ENCODE peak calls at places on chromosomes 6 and 20, in five cellular contexts. T is MCF 10A; P is activated effector memory CD4-positive, alpha-beta T cell treated with anti-CD3 and anti-CD28 coated beads, Interleukin-2, amount 50 U/mL, for 16 hours; C is KG1; S is tibial nerve. N is an unnamed sample.

GRCh38 chr6:145206247-145206907 is 528.9 kb downstream of the EPM2A start:
- DNase-seq in T (no peak), P (no peak), C (no peak), S (no peak), N (no peak)

GRCh38 chr20:62740286-62741141 is 31.9 kb downstream of the NTSR1 start:
- DNase-seq in T (peak; percentile 96), P (peak; percentile 94), C (peak; percentile 96), S (no peak), N (no peak)

GRCh38 chr6:153705429-153705828 is 333.6 kb upstream of the OPRM1 start:
- DNase-seq in T (no peak), P (no peak), C (no peak), S (no peak), N (no peak)

GRCh38 chr20:40826699-40827098 is 137.7 kb upstream of the MAFB start:
- DNase-seq in T (no peak), P (no peak), C (no peak), S (no peak), N (no peak)

GRCh38 chr20:36162272-36162966 is 7.9 kb downstream of the EPB41L1 start:
- DNase-seq in T (no peak), P (no peak), C (no peak), S (no peak), N (no peak)

GRCh38 chr6:50187212-50188055 is 137.7 kb upstream of the DEFB112 start:
- DNase-seq in T (no peak), P (no peak), C (no peak), S (no peak), N (no peak)

GRCh38 chr20:18428490-18429173 is 38.2 kb downstream of the DZANK1 start:
- DNase-seq in T (peak; percentile 80), P (no peak), C (no peak), S (no peak), N (no peak)

GRCh38 chr20:49630396-49630951 is 62.5 kb upstream of the PTGIS start:
- DNase-seq in T (no peak), P (no peak), C (no peak), S (no peak), N (no peak)

GRCh38 chr6:126873351-126873750 is 245.1 kb upstream of the RSPO3 start:
- DNase-seq in T (no peak), P (no peak), C (no peak), S (no peak), N (no peak)

GRCh38 chr6:109165392-109165964 is 70.2 kb downstream of the CEP57L1 start:
- DNase-seq in T (peak; percentile 46), P (no peak), C (no peak), S (no peak), N (no peak)

GRCh38 chr20:34390769-34391447 is 27.8 kb downstream of the ITCH start:
- DNase-seq in T (peak; percentile 95), P (peak; percentile 78), C (no peak), S (no peak), N (peak; percentile 40)

GRCh38 chr6:46419576-46420002 is 71.7 kb downstream of the RCAN2 start:
- DNase-seq in T (peak; percentile 78), P (no peak), C (peak; percentile 39), S (peak; percentile 33), N (peak; percentile 16)

GRCh38 chr20:47456041-47456537 is 45.6 kb upstream of the NCOA3 start:
- DNase-seq in T (no peak), P (no peak), C (no peak), S (no peak), N (no peak)

GRCh38 chr20:49297605-49298530 is 20.0 kb upstream of the ZNFX1 start:
- DNase-seq in T (no peak), P (no peak), C (peak; percentile 56), S (no peak), N (no peak)

GRCh38 chr6:16769986-16770376 is 8.7 kb upstream of the ATXN1 start:
- DNase-seq in T (no peak), P (no peak), C (no peak), S (no peak), N (no peak)

GRCh38 chr6:21753571-21754108 is 160.1 kb downstream of the SOX4 start:
- DNase-seq in T (no peak), P (no peak), C (no peak), S (no peak), N (no peak)

GRCh38 chr6:152155792-152156191 is 348.3 kb downstream of the ESR1 start:
- DNase-seq in T (no peak), P (no peak), C (no peak), S (no peak), N (no peak)

GRCh38 chr20:60572991-60573390 is 614.8 kb downstream of the CDH26 start:
- DNase-seq in T (no peak), P (no peak), C (no peak), S (no peak), N (no peak)

GRCh38 chr6:89690944-89691324 is 52.4 kb upstream of the LYRM2 start:
- DNase-seq in T (no peak), P (no peak), C (no peak), S (no peak), N (no peak)

GRCh38 chr6:151620179-151620578 is 126.4 kb downstream of the CCDC170 start:
- DNase-seq in T (no peak), P (no peak), C (no peak), S (no peak), N (no peak)

GRCh38 chr6:39929733-39930461 is 4.4 kb downstream of the MOCS1 start:
- DNase-seq in T (no peak), P (no peak), C (no peak), S (no peak), N (no peak)

GRCh38 chr6:14804001-14804401 is 441.9 kb upstream of the JARID2 start:
- DNase-seq in T (peak; percentile 69), P (no peak), C (no peak), S (no peak), N (no peak)

GRCh38 chr6:47936820-47937219 is 155.0 kb downstream of the OPN5 start:
- DNase-seq in T (no peak), P (no peak), C (no peak), S (no peak), N (no peak)

GRCh38 chr6:74578339-74578738 is 627.5 kb downstream of the COL12A1 start:
- DNase-seq in T (peak; percentile 21), P (no peak), C (no peak), S (no peak), N (no peak)

GRCh38 chr20:33373735-33374605 is 27.3 kb downstream of the CDK5RAP1 start:
- DNase-seq in T (peak; percentile 57), P (no peak), C (no peak), S (no peak), N (no peak)

GRCh38 chr6:43742285-43742684 is 27.7 kb upstream of the VEGFA start:
- DNase-seq in T (no peak), P (peak; percentile 39), C (no peak), S (no peak), N (no peak)

GRCh38 chr20:21450572-21450971 is 53.2 kb upstream of the NKX2-4 start:
- DNase-seq in T (peak; percentile 35), P (no peak), C (no peak), S (no peak), N (no peak)

GRCh38 chr6:1820165-1820564 is 210.4 kb downstream of the FOXC1 start:
- DNase-seq in T (peak; percentile 21), P (no peak), C (no peak), S (no peak), N (no peak)

GRCh38 chr20:20441259-20441658 is 73.4 kb downstream of the INSM1 start:
- DNase-seq in T (no peak), P (no peak), C (no peak), S (no peak), N (no peak)

GRCh38 chr6:128361378-128361777 is 159.0 kb downstream of the PTPRK start:
- DNase-seq in T (no peak), P (no peak), C (no peak), S (no peak), N (no peak)

GRCh38 chr6:10446548-10446947 is 31.7 kb upstream of the TFAP2A start:
- DNase-seq in T (no peak), P (no peak), C (no peak), S (no peak), N (no peak)

GRCh38 chr6:109768485-109768884 is 77.4 kb downstream of the FIG4 start:
- DNase-seq in T (peak; percentile 55), P (no peak), C (no peak), S (no peak), N (no peak)

GRCh38 chr20:49248879-49249665 is 28.8 kb downstream of the ZNFX1 start:
- DNase-seq in T (no peak), P (peak; percentile 61), C (no peak), S (no peak), N (no peak)

GRCh38 chr6:160088069-160088773 is 33.4 kb upstream of the SLC22A1 start:
- DNase-seq in T (peak; percentile 76), P (no peak), C (no peak), S (peak; percentile 57), N (peak; percentile 50)

GRCh38 chr6:1856381-1856780 is 246.7 kb downstream of the FOXC1 start:
- DNase-seq in T (peak; percentile 73), P (no peak), C (no peak), S (peak; percentile 30), N (no peak)

GRCh38 chr6:116290799-116291198 is 11.1 kb upstream of the TSPYL1 start:
- DNase-seq in T (no peak), P (no peak), C (no peak), S (no peak), N (no peak)

GRCh38 chr6:42417641-42418112 is 34.0 kb downstream of the TRERF1 start:
- DNase-seq in T (no peak), P (peak; percentile 75), C (no peak), S (no peak), N (no peak)